ENCODE peak calls at places on chromosomes 11 and 22, in eight cellular contexts. X is GM23248, F is GM12878, U is IMR-90, J is H9, G is adipocyte, S is endothelial cell of umbilical vein, Z is fibroblast of lung. I is an unnamed sample.

GRCh38 chr11:126510621-126511370 is 155.3 kb downstream of the ST3GAL4 start:
- DNase-seq in X (peak; percentile 9), F (no peak), U (peak; percentile 15), J (no peak), G (no peak), S (no peak), Z (no peak), I (no peak)

GRCh38 chr22:44242946-44243724 is 62.4 kb downstream of the PARVG start:
- DNase-seq in X (no peak), F (no peak), U (no peak), J (peak; percentile 24), G (no peak), S (no peak), Z (no peak), I (no peak)

GRCh38 chr22:37379085-37379484 is 48.2 kb downstream of the ELFN2 start:
- DNase-seq in X (no peak), F (no peak), U (no peak), J (no peak), G (no peak), S (no peak), Z (no peak), I (no peak)

GRCh38 chr22:49928571-49929552 is 10.4 kb downstream of the CRELD2 start:
- DNase-seq in X (no peak), F (no peak), U (no peak), J (no peak), G (no peak), S (no peak), Z (no peak), I (no peak)

GRCh38 chr22:27183474-27183873 is 526.1 kb downstream of the MIAT start:
- DNase-seq in X (no peak), F (no peak), U (no peak), J (no peak), G (no peak), S (no peak), Z (no peak), I (no peak)

GRCh38 chr11:100536979-100537378 is 150.1 kb upstream of the ARHGAP42 start:
- DNase-seq in X (no peak), F (no peak), U (no peak), J (no peak), G (no peak), S (no peak), Z (no peak), I (no peak)

GRCh38 chr11:79807506-79807905 is 366.7 kb upstream of the TENM4 start:
- DNase-seq in X (no peak), F (no peak), U (no peak), J (no peak), G (no peak), S (no peak), Z (no peak), I (no peak)

GRCh38 chr22:46948411-46949144 is 186.1 kb downstream of the TBC1D22A start:
- DNase-seq in X (no peak), F (no peak), U (no peak), J (no peak), G (no peak), S (no peak), Z (no peak), I (peak; percentile 12)

GRCh38 chr11:72352859-72353551 is 81.3 kb downstream of the CLPB start:
- DNase-seq in X (peak; percentile 82), F (peak; percentile 47), U (peak; percentile 85), J (peak; percentile 62), G (peak; percentile 95), S (no peak), Z (peak; percentile 69), I (no peak)

GRCh38 chr11:112837162-112837826 is 123.9 kb upstream of the NCAM1 start:
- DNase-seq in X (peak; percentile 3), F (no peak), U (no peak), J (peak; percentile 42), G (no peak), S (no peak), Z (no peak), I (no peak)

GRCh38 chr22:36900880-36901279 is 12.5 kb upstream of the CSF2RB start:
- DNase-seq in X (no peak), F (no peak), U (no peak), J (peak; percentile 81), G (no peak), S (no peak), Z (no peak), I (no peak)

GRCh38 chr11:8671242-8671641 is 11.2 kb downstream of the TRIM66 start:
- DNase-seq in X (peak; percentile 99), F (no peak), U (peak; percentile 97), J (peak; percentile 83), G (peak; percentile 96), S (peak; percentile 92), Z (peak; percentile 96), I (peak; percentile 39)

DNA sequence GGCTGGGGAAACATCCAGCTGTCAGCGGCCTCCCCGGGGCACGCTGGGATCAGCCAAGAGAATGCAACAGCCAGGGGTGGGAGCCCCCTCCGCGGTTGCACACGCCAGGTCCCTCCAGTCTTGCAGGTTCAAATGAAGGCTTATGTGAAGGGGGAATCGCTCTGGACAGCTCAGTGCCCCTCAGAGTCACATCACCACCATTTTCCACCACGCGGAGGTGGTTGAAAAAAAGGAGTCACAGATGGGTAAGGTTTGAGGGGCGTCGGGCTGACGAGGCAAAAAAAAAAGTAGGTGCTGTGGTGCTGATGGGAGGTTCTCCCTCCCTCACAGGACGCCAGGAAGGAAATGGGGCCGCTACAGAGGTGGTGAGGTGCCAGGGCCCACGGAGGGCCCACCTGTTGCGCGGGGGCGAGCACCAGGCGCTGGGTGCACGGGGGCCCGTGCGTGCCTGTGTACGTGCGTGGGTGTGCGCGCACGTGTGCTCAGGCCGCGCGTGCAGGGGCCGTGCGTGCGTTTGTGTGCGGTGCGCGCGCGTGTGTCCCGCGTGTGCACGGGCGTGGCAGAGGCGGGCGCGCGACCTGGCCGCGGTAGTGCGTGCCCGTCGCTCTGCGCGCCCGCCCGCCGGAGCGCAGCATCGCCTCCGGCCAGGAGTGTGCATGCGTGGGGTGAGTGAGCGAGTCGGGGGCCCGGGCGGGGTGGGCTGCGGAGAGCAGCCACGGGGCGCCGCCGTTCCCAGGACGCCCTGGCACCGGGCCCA is 3.0 kb downstream of the PDGFB start:
- DNase-seq in X (peak; percentile 21), F (no peak), U (no peak), J (no peak), G (no peak), S (no peak), Z (no peak), I (no peak)
- H3K9ac ChIP-seq in X (no peak overlapping the region), F (no peak overlapping the region), U (no peak overlapping the region), J (no peak overlapping the region), G (no peak overlapping the region), S (peak overlapping the region; percentile 91), Z (no peak overlapping the region), I (peak overlapping the region; percentile 44)

GRCh38 chr11:69433741-69434140 is 47.7 kb upstream of the LINC01488 start:
- DNase-seq in X (no peak), F (no peak), U (no peak), J (no peak), G (no peak), S (no peak), Z (no peak), I (no peak)

GRCh38 chr11:69431136-69431535 is 50.3 kb upstream of the LINC01488 start:
- DNase-seq in X (no peak), F (no peak), U (no peak), J (no peak), G (no peak), S (no peak), Z (no peak), I (no peak)

GRCh38 chr11:69430566-69430965 is 50.9 kb upstream of the LINC01488 start:
- DNase-seq in X (peak; percentile 39), F (no peak), U (peak; percentile 30), J (no peak), G (peak; percentile 47), S (no peak), Z (peak; percentile 30), I (no peak)

GRCh38 chr11:69429716-69430491 is 51.6 kb upstream of the LINC01488 start:
- DNase-seq in X (no peak), F (no peak), U (no peak), J (no peak), G (no peak), S (no peak), Z (no peak), I (no peak)

GRCh38 chr11:69431893-69432738 is 49.3 kb upstream of the LINC01488 start:
- DNase-seq in X (no peak), F (no peak), U (no peak), J (no peak), G (no peak), S (no peak), Z (no peak), I (no peak)
- H3K9ac ChIP-seq in X (no peak overlapping the region), F (no peak overlapping the region), U (no peak overlapping the region), J (no peak overlapping the region), G (no peak overlapping the region), S (no peak overlapping the region), Z (no peak overlapping the region), I (no peak overlapping the region)

DNA sequence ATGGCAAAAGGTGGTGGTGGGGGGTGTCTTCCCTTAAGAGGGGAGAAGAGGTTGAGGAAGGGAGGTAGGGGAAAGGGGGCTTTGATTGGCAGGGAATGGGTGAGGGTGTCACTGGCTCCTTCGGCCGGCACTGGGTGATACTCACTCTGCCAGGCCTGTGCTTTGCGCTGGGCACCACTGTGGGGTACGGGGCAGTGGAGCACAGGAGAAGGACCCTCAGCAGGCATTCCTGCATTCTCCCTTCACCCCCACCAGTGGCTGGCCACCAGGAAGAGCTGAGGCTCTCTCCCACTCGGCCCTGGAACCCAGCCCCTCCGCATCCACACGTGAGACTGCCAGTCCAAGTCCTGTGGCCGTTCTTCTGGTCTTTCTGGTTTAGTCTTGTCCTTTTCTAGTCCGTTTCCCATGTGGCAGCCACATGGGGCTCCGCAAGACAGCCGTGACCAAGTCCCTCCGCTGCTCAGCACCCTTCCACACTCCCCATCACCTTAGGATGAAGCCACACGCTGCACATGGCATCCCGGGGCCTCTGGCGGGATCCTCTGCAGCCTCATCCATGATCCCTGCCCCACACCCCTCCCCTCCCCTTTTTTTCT is 8.0 kb downstream of the CAPN5 start:
- DNase-seq in X (no peak), F (no peak), U (no peak), J (peak; percentile 18), G (no peak), S (no peak), Z (no peak), I (peak; percentile 46)
- H3K9ac ChIP-seq in X (peak overlapping the region; percentile 85), F (no peak overlapping the region), U (no peak overlapping the region), J (no peak overlapping the region), G (peak overlapping the region; percentile 85), S (no peak overlapping the region), Z (peak overlapping the region; percentile 65), I (peak overlapping the region; percentile 97)

DNA sequence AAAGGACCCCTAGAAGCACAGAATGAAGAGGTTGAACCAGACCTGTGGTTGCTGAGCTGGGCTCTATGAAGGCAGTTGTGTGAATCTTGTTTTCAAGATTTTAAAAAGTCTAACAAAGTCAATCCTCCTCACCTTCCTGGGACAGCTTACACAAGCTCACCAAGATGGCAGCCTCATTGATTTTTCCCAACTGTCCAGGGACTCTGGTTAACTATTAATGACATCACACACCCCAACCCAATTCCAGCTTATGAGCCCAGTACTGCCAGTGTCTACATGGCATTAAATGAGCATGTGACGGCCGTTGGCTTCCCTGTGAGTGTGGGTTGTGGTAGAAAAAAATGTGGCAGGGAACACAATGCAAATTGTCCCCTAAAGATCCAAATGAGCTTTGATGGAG is 137.0 kb downstream of the CHST1 start:
- DNase-seq in X (no peak), F (no peak), U (no peak), J (no peak), G (no peak), S (no peak), Z (no peak), I (no peak)
- H3K9ac ChIP-seq in X (no peak overlapping the region), F (no peak overlapping the region), U (no peak overlapping the region), J (no peak overlapping the region), G (no peak overlapping the region), S (no peak overlapping the region), Z (no peak overlapping the region), I (no peak overlapping the region)